ENCODE peak calls at places on chromosomes 2 and 18, in eight cellular contexts. P, L, V, N, F, S, D and M are unnamed samples.
A peak's percentile ranks its signal among the peaks of the same experiment; 100 is the strongest.

GRCh38 chr18:75433098-75433497 is 5.6 kb upstream of the SMIM21 start:
- DNase-seq in S (no peak), F (no peak), D (no peak), P (no peak), N (no peak), V (no peak), L (no peak), M (no peak)

GRCh38 chr2:18910843-18911242 is 321.5 kb upstream of the NT5C1B start:
- DNase-seq in S (no peak), P (no peak), F (no peak), V (no peak), L (peak; percentile 63), D (no peak), N (no peak), M (no peak)

GRCh38 chr2:108919571-108920373 is 69.2 kb downstream of the EDAR start:
- DNase-seq in N (no peak), D (no peak), V (no peak), S (no peak), F (no peak), L (no peak), P (no peak), M (no peak)

GRCh38 chr2:28030600-28030999 is 140.1 kb downstream of the BABAM2 start:
- DNase-seq in S (no peak), D (no peak), V (no peak), F (no peak), P (no peak), L (no peak), N (no peak), M (no peak)

GRCh38 chr2:121903037-121903689 is 147.7 kb downstream of the TSN start:
- DNase-seq in N (no peak), L (no peak), S (no peak), P (no peak), D (no peak), F (no peak), V (peak; percentile 10), M (no peak)

GRCh38 chr2:3319134-3319533 is 58.5 kb downstream of the EIPR1 start:
- DNase-seq in N (no peak), S (no peak), D (no peak), P (no peak), L (no peak), V (no peak), F (no peak), M (no peak)

GRCh38 chr2:96154506-96155380 is 9.5 kb upstream of the DUSP2 start:
- DNase-seq in P (no peak), F (no peak), L (no peak), S (no peak), N (peak; percentile 9), D (no peak), V (no peak), M (no peak)

GRCh38 chr2:180625006-180625844 is 355.2 kb upstream of the UBE2E3 start:
- DNase-seq in V (no peak), S (no peak), N (no peak), L (peak; percentile 60), D (no peak), P (no peak), F (no peak), M (no peak)

GRCh38 chr2:183242937-183243336 is 118.7 kb downstream of the NUP35 start:
- DNase-seq in S (no peak), P (no peak), F (no peak), L (no peak), V (peak; percentile 69), N (no peak), D (no peak), M (no peak)

GRCh38 chr2:216056739-216057138 is 24.9 kb downstream of the PECR start:
- DNase-seq in P (no peak), D (no peak), N (peak; percentile 46), L (no peak), V (no peak), F (no peak), S (no peak), M (peak; percentile 42)